ENCODE peak calls at places on chromosome 13, in five cellular contexts. T is thoracic aorta, L is body of pancreas, K is tibial nerve, Y is pancreas. X is an unnamed sample.

GRCh38 chr13:50722437-50723125 is 120.9 kb downstream of the DLEU7 start:
- DNase-seq in T (no peak), Y (no peak), K (no peak), L (no peak), X (no peak)

GRCh38 chr13:110014719-110015118 is 228.3 kb upstream of the IRS2 start:
- DNase-seq in L (peak; percentile 85), K (no peak), Y (no peak), T (no peak), X (no peak)

GRCh38 chr13:19658192-19658591 is 24.7 kb downstream of the MPHOSPH8 start:
- DNase-seq in Y (no peak), K (no peak), L (no peak), T (no peak), X (no peak)

GRCh38 chr13:26508885-26509284 is 48.6 kb upstream of the WASF3 start:
- DNase-seq in K (peak; percentile 76), L (peak; percentile 47), Y (no peak), T (no peak), X (peak; percentile 92)

GRCh38 chr13:73937420-73937819 is 196.8 kb downstream of the KLF12 start:
- DNase-seq in K (no peak), Y (no peak), L (no peak), T (no peak), X (no peak)

GRCh38 chr13:94478913-94479312 is 569 bp downstream of the DCT start:
- DNase-seq in T (no peak), Y (peak; percentile 34), L (no peak), K (no peak), X (no peak)

GRCh38 chr13:76677047-76677446 is 209.2 kb downstream of the KCTD12 start:
- DNase-seq in T (no peak), Y (no peak), K (peak; percentile 37), L (peak; percentile 26), X (peak; percentile 25)

GRCh38 chr13:70520275-70520674 is 412.0 kb upstream of the KLHL1 start:
- DNase-seq in K (no peak), T (no peak), Y (no peak), L (no peak), X (no peak)

GRCh38 chr13:89726690-89727435 is 1620.6 kb upstream of the MIR17HG start:
- DNase-seq in L (no peak), K (no peak), Y (no peak), T (no peak), X (no peak)

GRCh38 chr13:23372264-23372905 is 61.1 kb downstream of the SACS start:
- DNase-seq in L (no peak), Y (no peak), K (no peak), T (no peak), X (no peak)

GRCh38 chr13:33867472-33867871 is 49.5 kb downstream of the RFC3 start:
- DNase-seq in Y (no peak), T (no peak), K (no peak), L (no peak), X (no peak)

GRCh38 chr13:92461831-92462230 is 764.8 kb upstream of the GPC6 start:
- DNase-seq in L (no peak), T (no peak), K (no peak), Y (no peak), X (no peak)

GRCh38 chr13:91375119-91375729 is 23.2 kb upstream of the GPC5 start:
- DNase-seq in T (no peak), Y (no peak), L (no peak), K (no peak), X (no peak)

GRCh38 chr13:27504541-27504940 is 54.2 kb upstream of the MTIF3 start:
- DNase-seq in K (no peak), T (no peak), Y (no peak), L (no peak), X (no peak)

GRCh38 chr13:31037874-31038475 is 105.5 kb downstream of the TEX26 start:
- DNase-seq in Y (no peak), T (no peak), K (no peak), L (no peak), X (no peak)

GRCh38 chr13:60627071-60627686 is 230.2 kb downstream of the TDRD3 start:
- DNase-seq in Y (no peak), T (no peak), L (peak; percentile 13), K (no peak), X (no peak)

GRCh38 chr13:109816112-109816978 is 30.0 kb upstream of the IRS2 start:
- DNase-seq in K (no peak), T (no peak), Y (no peak), L (peak; percentile 78), X (no peak)

GRCh38 chr13:30796833-30797601 is 61.7 kb downstream of the ALOX5AP start:
- DNase-seq in L (no peak), Y (no peak), K (no peak), T (no peak), X (no peak)

GRCh38 chr13:107545946-107546502 is 669.3 kb downstream of the LIG4 start:
- DNase-seq in Y (no peak), K (no peak), L (no peak), T (no peak), X (no peak)

GRCh38 chr13:98466634-98467236 is 110.2 kb downstream of the STK24 start:
- DNase-seq in L (no peak), T (no peak), Y (peak; percentile 50), K (no peak), X (no peak)

GRCh38 chr13:62336507-62336906 is 920.9 kb upstream of the PCDH20 start:
- DNase-seq in T (no peak), Y (no peak), K (no peak), L (no peak), X (no peak)

GRCh38 chr13:39225860-39226259 is 187.6 kb downstream of the NHLRC3 start:
- DNase-seq in L (no peak), T (no peak), Y (no peak), K (no peak), X (no peak)

GRCh38 chr13:36395280-36395679 is 37.0 kb upstream of the CCNA1 start:
- DNase-seq in K (no peak), Y (no peak), T (no peak), L (no peak), X (no peak)

GRCh38 chr13:112635323-112635722 is 47.4 kb upstream of the TUBGCP3 start:
- DNase-seq in K (no peak), Y (peak; percentile 5), L (no peak), T (no peak), X (no peak)
- H3K27me3 ChIP-seq in K (no peaks in the 10 kb centered on the region), Y (no peaks in the 10 kb centered on the region), L (no peaks in the 10 kb centered on the region), T (no peaks in the 10 kb centered on the region), X (peaks cover 65% of the 10 kb centered on the region)

DNA sequence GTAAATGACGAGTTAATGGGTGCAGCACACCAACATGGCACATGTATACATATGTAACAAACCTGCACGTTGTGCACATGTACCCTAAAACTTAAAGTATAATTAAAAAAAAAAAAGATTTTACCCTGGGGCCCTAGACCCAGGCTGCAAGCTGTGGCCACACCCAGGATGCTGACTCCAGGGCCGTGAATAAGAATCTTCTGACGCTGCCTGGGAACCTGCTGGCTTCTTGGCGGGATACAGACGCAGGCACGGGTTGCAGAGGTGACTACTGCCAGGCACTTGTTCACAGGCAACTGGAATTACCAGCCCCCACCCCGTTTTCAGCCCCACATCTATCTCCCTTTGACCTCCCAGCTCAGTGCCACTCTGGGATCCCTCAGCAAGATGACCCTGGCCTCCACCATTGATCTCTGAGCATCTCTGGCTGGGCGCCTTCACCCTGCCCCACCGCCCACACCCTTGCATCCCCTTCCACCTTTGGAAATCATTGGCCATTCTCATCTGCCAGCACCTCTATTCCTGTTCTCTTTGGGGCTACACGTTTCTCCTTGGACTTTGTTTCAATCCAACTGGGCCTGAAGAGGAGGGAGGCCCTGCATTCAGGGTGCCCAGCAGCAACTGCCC is 21.1 kb upstream of the CFAP97D2 start:
- DNase-seq in T (no peak), K (no peak), Y (no peak), L (no peak), X (no peak)
- H3K4me1 ChIP-seq in T (peaks cover 22% of the 10 kb centered on the region), K (no peaks in the 10 kb centered on the region), Y (no peaks in the 10 kb centered on the region), L (peaks cover 6% of the 10 kb centered on the region), X (peaks cover 3% of the 10 kb centered on the region)

GRCh38 chr13:41675306-41675705 is 218.0 kb downstream of the RGCC start:
- DNase-seq in Y (no peak), K (no peak), L (no peak), T (no peak), X (no peak)
- H3K27ac ChIP-seq in Y (no peak overlapping the region), K (no peak overlapping the region), L (no peak overlapping the region), T (no peak overlapping the region), X (peak overlapping the region; percentile 5)

GRCh38 chr13:28510066-28510465 is 15.1 kb upstream of the FLT1 start:
- DNase-seq in K (no peak), T (no peak), Y (no peak), L (no peak), X (no peak)

DNA sequence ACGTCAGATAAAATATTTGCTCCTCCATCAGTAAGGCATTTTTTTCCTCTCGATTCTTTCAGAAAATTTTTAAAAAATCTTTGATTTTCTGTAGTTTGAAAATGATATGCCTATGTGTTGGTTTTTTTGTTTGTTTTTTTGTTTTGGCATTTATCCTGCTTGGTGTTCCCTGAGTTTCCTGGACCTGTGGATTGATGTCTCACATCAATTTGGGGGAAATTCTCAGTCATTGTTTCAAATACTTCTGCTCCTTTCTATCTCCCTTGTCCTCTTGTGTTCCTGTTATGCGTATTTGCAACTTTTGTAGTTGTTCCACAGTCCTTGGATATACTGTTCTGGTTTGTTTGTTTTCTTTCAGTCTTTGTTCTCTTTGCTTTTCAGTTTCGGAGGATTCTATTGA is 18.8 kb upstream of the FLT1 start:
- DNase-seq in L (no peak), T (no peak), K (no peak), Y (no peak), X (no peak)
- H3K27me3 ChIP-seq in L (no peaks in the 10 kb centered on the region), T (no peaks in the 10 kb centered on the region), K (no peaks in the 10 kb centered on the region), Y (no peaks in the 10 kb centered on the region), X (no peaks in the 10 kb centered on the region)

X was measured in psoas muscle.